ENCODE peak calls at places on chromosomes 4 and X, in five cellular contexts. P, I, L, Y and D are unnamed samples. For H3K4me1, the result is how much of the 10 kb centered on the place peaks cover.

GRCh38 chrX:154829926-154830442 is 4.5 kb downstream of the SMIM9 start:
- DNase-seq in Y (no peak), L (no peak), I (no peak), P (no peak), D (no peak)

GRCh38 chrX:18899796-18900380 is 84.0 kb downstream of the PHKA2 start:
- DNase-seq in L (peak), Y (no peak), P (no peak), I (no peak), D (no peak)

GRCh38 chr4:111283066-111283677 is 660.3 kb upstream of the PITX2 start:
- DNase-seq in P (peak), I (peak), Y (no peak), L (peak), D (peak)

GRCh38 chr4:30912098-30912719 is 192.0 kb downstream of the PCDH7 start:
- DNase-seq in Y (no peak), P (no peak), I (no peak), L (no peak), D (peak)

GRCh38 chrX:1657367-1658082 is 42.7 kb downstream of the ASMT start:
- DNase-seq in L (peak), Y (no peak), P (no peak), I (peak), D (peak)

GRCh38 chrX:13069771-13070410 is 25.5 kb upstream of the FAM9C start:
- DNase-seq in L (peak), P (no peak), I (no peak), Y (no peak), D (peak)

GRCh38 chr4:75289843-75290616 is 224.2 kb downstream of the RCHY1 start:
- DNase-seq in Y (no peak), I (peak), P (peak), L (no peak), D (peak)

GRCh38 chr4:94349193-94349592 is 6.6 kb upstream of the HPGDS start:
- DNase-seq in L (peak), I (no peak), P (no peak), Y (no peak), D (no peak)

GRCh38 chr4:140098481-140099132 is 55.4 kb downstream of the MAML3 start:
- DNase-seq in Y (no peak), I (peak), L (peak), P (no peak), D (peak)

GRCh38 chr4:149896428-149896827 is 80.8 kb upstream of the IQCM start:
- DNase-seq in L (peak), Y (no peak), P (no peak), I (peak), D (peak)

GRCh38 chr4:577499-578450 is 1.7 kb upstream of the TMEM271 start:
- DNase-seq in P (no peak), I (no peak), Y (no peak), L (no peak), D (no peak)
- H3K4me1 ChIP-seq in P (under half), I (under half), Y (under half), L (under half), D (under half)

GRCh38 chr4:183362036-183362435 is 39.8 kb upstream of the CLDN24 start:
- DNase-seq in Y (no peak), L (no peak), P (no peak), I (no peak), D (no peak)

GRCh38 chr4:183356931-183357675 is 34.9 kb upstream of the CLDN24 start:
- DNase-seq in L (no peak), P (no peak), I (no peak), Y (no peak), D (no peak)

GRCh38 chr4:183362916-183363542 is 40.8 kb upstream of the CLDN24 start:
- DNase-seq in I (no peak), Y (no peak), L (peak), P (no peak), D (no peak)

GRCh38 chr4:183364025-183364424 is 41.8 kb upstream of the CLDN24 start:
- DNase-seq in I (no peak), Y (no peak), P (no peak), L (no peak), D (no peak)

DNA sequence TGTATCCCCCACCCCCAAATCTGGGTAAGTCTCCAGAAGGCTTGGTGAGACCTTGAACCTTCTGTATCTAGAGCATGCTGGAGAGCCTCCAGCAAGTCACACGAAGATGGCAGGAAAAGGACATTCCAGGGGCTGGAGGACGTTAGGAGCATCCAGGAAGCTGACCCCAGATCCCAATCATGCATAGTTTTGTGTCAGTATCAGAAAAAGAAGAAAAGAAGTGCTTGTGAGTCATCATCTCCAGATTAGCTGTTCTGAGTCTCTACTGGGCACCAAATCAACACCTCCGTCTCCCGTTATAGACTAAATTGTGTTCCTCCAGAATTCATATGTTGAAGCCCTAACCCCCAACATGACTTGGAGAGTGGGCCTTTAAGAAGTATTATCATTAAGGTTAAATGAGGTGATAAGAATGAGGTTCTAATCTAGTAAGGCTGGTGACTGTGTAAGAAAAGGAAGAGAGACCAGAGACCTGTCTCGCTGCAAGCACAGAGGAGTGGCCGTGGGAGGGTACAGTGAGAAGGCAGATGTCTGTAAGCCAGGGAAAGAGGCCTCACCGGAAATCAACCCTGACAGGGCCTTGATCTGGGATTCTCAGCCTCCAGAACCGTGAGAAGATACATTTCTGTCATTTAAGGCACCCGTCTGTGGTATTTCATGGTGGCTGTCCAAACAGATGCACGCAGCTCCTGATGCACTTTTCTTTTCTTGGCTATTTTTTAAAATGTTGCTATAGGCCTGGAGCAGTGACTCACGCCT is 38.1 kb upstream of the CLDN24 start:
- DNase-seq in P (no peak), Y (no peak), I (peak), L (no peak), D (no peak)
- H3K4me1 ChIP-seq in P (under half), Y (under half), I (under half), L (under half), D (under half)

GRCh38 chr4:7785017-7785416 is 154.6 kb downstream of the AFAP1 start:
- DNase-seq in P (no peak), I (no peak), L (peak), Y (no peak), D (no peak)
- H3K4me1 ChIP-seq in P (under half), I (under half), L (half or more), Y (under half), D (under half)

DNA sequence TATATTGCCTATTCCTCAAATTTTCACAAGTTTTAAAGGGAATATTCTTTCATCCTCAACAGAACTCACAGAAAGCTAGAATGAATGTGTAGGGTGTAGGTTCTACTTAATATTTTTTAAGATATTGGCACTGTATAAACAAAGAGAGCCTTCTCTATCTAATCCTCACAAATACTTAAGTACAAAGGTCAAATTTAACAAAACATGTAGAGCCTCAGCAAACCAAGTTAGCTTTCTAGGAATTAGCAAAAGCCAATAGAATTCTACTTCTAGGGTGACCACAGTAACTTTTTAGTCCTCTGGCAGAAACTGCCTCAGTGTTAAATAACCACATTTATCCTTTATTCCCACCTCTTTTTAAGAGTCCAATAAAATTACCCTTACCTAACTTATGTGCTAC is 19.3 kb downstream of the DHX15 start:
- DNase-seq in P (no peak), Y (no peak), I (no peak), L (no peak), D (no peak)
- H3K4me1 ChIP-seq in P (under half), Y (under half), I (under half), L (under half), D (under half)